ENCODE peak calls at places on chromosomes 11 and 22, in six cellular contexts. One of them, this sample, is unnamed.

GRCh38 chr11:77819921-77820564 is 479 bp downstream of the RSF1 start:
- DNase-seq in lung: peak
- DNase-seq in cardiac fibroblast: peak
- DNase-seq in AG09309: no peak
- DNase-seq in RWPE2: peak
- DNase-seq in BE2C: peak
- DNase-seq in this sample: peak

GRCh38 chr22:46056169-46057041 is 79.4 kb upstream of the WNT7B start:
- DNase-seq in lung: no peak
- DNase-seq in cardiac fibroblast: peak
- DNase-seq in AG09309: no peak
- DNase-seq in RWPE2: peak
- DNase-seq in BE2C: peak
- DNase-seq in this sample: peak

GRCh38 chr11:125468025-125468424 is 28.0 kb downstream of the FEZ1 start:
- DNase-seq in lung: no peak
- DNase-seq in cardiac fibroblast: no peak
- DNase-seq in AG09309: no peak
- DNase-seq in RWPE2: no peak
- DNase-seq in BE2C: no peak
- DNase-seq in this sample: peak

GRCh38 chr11:121932646-121933185 is 183.3 kb downstream of the BLID start:
- DNase-seq in lung: no peak
- DNase-seq in cardiac fibroblast: no peak
- DNase-seq in AG09309: no peak
- DNase-seq in RWPE2: no peak
- DNase-seq in BE2C: no peak
- DNase-seq in this sample: no peak

GRCh38 chr22:27637604-27638003 is 164.0 kb downstream of the MN1 start:
- DNase-seq in lung: no peak
- DNase-seq in cardiac fibroblast: peak
- DNase-seq in AG09309: no peak
- DNase-seq in RWPE2: no peak
- DNase-seq in BE2C: no peak
- DNase-seq in this sample: peak

GRCh38 chr22:29339381-29340235 is 24.1 kb upstream of the RASL10A start:
- DNase-seq in lung: no peak
- DNase-seq in cardiac fibroblast: no peak
- DNase-seq in AG09309: no peak
- DNase-seq in RWPE2: no peak
- DNase-seq in BE2C: no peak
- DNase-seq in this sample: no peak

GRCh38 chr11:75762885-75763284 is 5.7 kb upstream of the DGAT2 start:
- DNase-seq in lung: no peak
- DNase-seq in cardiac fibroblast: peak
- DNase-seq in AG09309: peak
- DNase-seq in RWPE2: no peak
- DNase-seq in BE2C: no peak
- DNase-seq in this sample: peak

GRCh38 chr11:60924110-60924905 is at the start of gene TMEM132A:
- DNase-seq in lung: peak
- DNase-seq in cardiac fibroblast: peak
- DNase-seq in AG09309: no peak
- DNase-seq in RWPE2: no peak
- DNase-seq in BE2C: peak
- DNase-seq in this sample: peak

GRCh38 chr11:121706884-121707283 is 254.1 kb upstream of the SORL1-AS1 start:
- DNase-seq in lung: no peak
- DNase-seq in cardiac fibroblast: no peak
- DNase-seq in AG09309: no peak
- DNase-seq in RWPE2: no peak
- DNase-seq in BE2C: no peak
- DNase-seq in this sample: no peak

GRCh38 chr11:118007040-118007439 is 20.8 kb downstream of the IL10RA start:
- DNase-seq in lung: no peak
- DNase-seq in cardiac fibroblast: no peak
- DNase-seq in AG09309: no peak
- DNase-seq in RWPE2: no peak
- DNase-seq in BE2C: no peak
- DNase-seq in this sample: no peak
- TF ChIP-seq CTCF in lung: no peak
- TF ChIP-seq CTCF in cardiac fibroblast: no peak
- TF ChIP-seq CTCF in AG09309: no peak
- TF ChIP-seq CTCF in RWPE2: no peak
- TF ChIP-seq CTCF in BE2C: no peak
- TF ChIP-seq CTCF in this sample: no peak

GRCh38 chr22:38312261-38312800 is 4.9 kb downstream of the CSNK1E start:
- DNase-seq in lung: no peak
- DNase-seq in cardiac fibroblast: no peak
- DNase-seq in AG09309: no peak
- DNase-seq in RWPE2: no peak
- DNase-seq in BE2C: no peak
- DNase-seq in this sample: no peak

GRCh38 chr22:38313384-38313955 is 3.8 kb downstream of the CSNK1E start:
- DNase-seq in lung: no peak
- DNase-seq in cardiac fibroblast: peak
- DNase-seq in AG09309: peak
- DNase-seq in RWPE2: peak
- DNase-seq in BE2C: no peak
- DNase-seq in this sample: peak

GRCh38 chr22:38310518-38311330 is 6.5 kb downstream of the CSNK1E start:
- DNase-seq in lung: no peak
- DNase-seq in cardiac fibroblast: peak
- DNase-seq in AG09309: no peak
- DNase-seq in RWPE2: no peak
- DNase-seq in BE2C: peak
- DNase-seq in this sample: peak

GRCh38 chr22:38309614-38310517 is 7.4 kb downstream of the CSNK1E start:
- DNase-seq in lung: no peak
- DNase-seq in cardiac fibroblast: peak
- DNase-seq in AG09309: no peak
- DNase-seq in RWPE2: no peak
- DNase-seq in BE2C: no peak
- DNase-seq in this sample: peak

GRCh38 chr22:38311331-38311635 is 6.0 kb downstream of the CSNK1E start:
- DNase-seq in lung: no peak
- DNase-seq in cardiac fibroblast: peak
- DNase-seq in AG09309: no peak
- DNase-seq in RWPE2: no peak
- DNase-seq in BE2C: no peak
- DNase-seq in this sample: peak
- H3K4me3 ChIP-seq in lung: no peak
- H3K4me3 ChIP-seq in cardiac fibroblast: no peak
- H3K4me3 ChIP-seq in AG09309: no peak
- H3K4me3 ChIP-seq in RWPE2: no peak
- H3K4me3 ChIP-seq in BE2C: no peak
- H3K4me3 ChIP-seq in this sample: no peak

GRCh38 chr11:46105902-46106301 is 15.4 kb downstream of the PHF21A start:
- DNase-seq in lung: no peak
- DNase-seq in cardiac fibroblast: no peak
- DNase-seq in AG09309: no peak
- DNase-seq in RWPE2: no peak
- DNase-seq in BE2C: no peak
- DNase-seq in this sample: no peak
- TF ChIP-seq CTCF in lung: no peak
- TF ChIP-seq CTCF in cardiac fibroblast: no peak
- TF ChIP-seq CTCF in AG09309: no peak
- TF ChIP-seq CTCF in RWPE2: no peak
- TF ChIP-seq CTCF in BE2C: no peak
- TF ChIP-seq CTCF in this sample: no peak

DNA sequence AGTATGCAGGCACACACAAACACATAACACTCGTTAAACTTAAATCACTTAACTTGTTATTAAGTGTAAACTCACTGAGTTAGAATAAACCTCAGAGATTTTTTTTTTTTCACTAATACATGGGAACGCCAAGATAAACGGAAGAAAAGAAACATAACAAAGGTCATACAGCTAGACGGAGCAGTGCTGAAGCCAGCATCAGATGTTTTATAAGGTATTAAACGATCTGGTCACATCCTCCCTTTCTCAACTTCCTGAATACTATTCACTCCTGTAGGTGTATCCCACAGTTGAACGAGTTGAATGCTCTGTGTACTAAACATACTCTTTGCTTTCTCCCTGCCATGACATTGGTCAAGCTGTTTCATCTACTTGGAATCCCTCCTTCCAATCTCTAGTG is 212.0 kb downstream of the SWAP70 start:
- DNase-seq in lung: no peak
- DNase-seq in cardiac fibroblast: peak
- DNase-seq in AG09309: no peak
- DNase-seq in RWPE2: no peak
- DNase-seq in BE2C: no peak
- DNase-seq in this sample: no peak
- H3K4me3 ChIP-seq in lung: no peak
- H3K4me3 ChIP-seq in cardiac fibroblast: no peak
- H3K4me3 ChIP-seq in AG09309: no peak
- H3K4me3 ChIP-seq in RWPE2: no peak
- H3K4me3 ChIP-seq in BE2C: no peak
- H3K4me3 ChIP-seq in this sample: no peak

GRCh38 chr11:28318861-28319260 is 210.7 kb downstream of the METTL15 start:
- DNase-seq in lung: no peak
- DNase-seq in cardiac fibroblast: peak
- DNase-seq in AG09309: no peak
- DNase-seq in RWPE2: no peak
- DNase-seq in BE2C: no peak
- DNase-seq in this sample: peak
- TF ChIP-seq CTCF in lung: no peak
- TF ChIP-seq CTCF in cardiac fibroblast: no peak
- TF ChIP-seq CTCF in AG09309: no peak
- TF ChIP-seq CTCF in RWPE2: no peak
- TF ChIP-seq CTCF in BE2C: no peak
- TF ChIP-seq CTCF in this sample: no peak

GRCh38 chr11:130782361-130783221 is 133.7 kb downstream of the SNX19 start:
- DNase-seq in lung: no peak
- DNase-seq in cardiac fibroblast: peak
- DNase-seq in AG09309: no peak
- DNase-seq in RWPE2: no peak
- DNase-seq in BE2C: no peak
- DNase-seq in this sample: peak
- H3K4me3 ChIP-seq in lung: no peak
- H3K4me3 ChIP-seq in cardiac fibroblast: no peak
- H3K4me3 ChIP-seq in AG09309: no peak
- H3K4me3 ChIP-seq in RWPE2: no peak
- H3K4me3 ChIP-seq in BE2C: no peak
- H3K4me3 ChIP-seq in this sample: peak

GRCh38 chr22:33519140-33519973 is 400.9 kb downstream of the LARGE1 start:
- DNase-seq in lung: peak
- DNase-seq in cardiac fibroblast: peak
- DNase-seq in AG09309: peak
- DNase-seq in RWPE2: no peak
- DNase-seq in BE2C: no peak
- DNase-seq in this sample: peak
- TF ChIP-seq CTCF in lung: peak
- TF ChIP-seq CTCF in cardiac fibroblast: peak
- TF ChIP-seq CTCF in AG09309: peak
- TF ChIP-seq CTCF in RWPE2: peak
- TF ChIP-seq CTCF in BE2C: peak
- TF ChIP-seq CTCF in this sample: peak

GRCh38 chr11:14541180-14541579 is 21.0 kb upstream of the PSMA1 start:
- DNase-seq in lung: no peak
- DNase-seq in cardiac fibroblast: peak
- DNase-seq in AG09309: no peak
- DNase-seq in RWPE2: no peak
- DNase-seq in BE2C: no peak
- DNase-seq in this sample: peak

GRCh38 chr11:14538271-14538925 is 18.2 kb upstream of the PSMA1 start:
- DNase-seq in lung: no peak
- DNase-seq in cardiac fibroblast: no peak
- DNase-seq in AG09309: no peak
- DNase-seq in RWPE2: no peak
- DNase-seq in BE2C: no peak
- DNase-seq in this sample: no peak

GRCh38 chr11:14538926-14539554 is 18.9 kb upstream of the PSMA1 start:
- DNase-seq in lung: no peak
- DNase-seq in cardiac fibroblast: no peak
- DNase-seq in AG09309: no peak
- DNase-seq in RWPE2: no peak
- DNase-seq in BE2C: no peak
- DNase-seq in this sample: no peak

GRCh38 chr11:14542384-14542783 is 22.2 kb upstream of the PSMA1 start:
- DNase-seq in lung: no peak
- DNase-seq in cardiac fibroblast: no peak
- DNase-seq in AG09309: no peak
- DNase-seq in RWPE2: no peak
- DNase-seq in BE2C: no peak
- DNase-seq in this sample: no peak

DNA sequence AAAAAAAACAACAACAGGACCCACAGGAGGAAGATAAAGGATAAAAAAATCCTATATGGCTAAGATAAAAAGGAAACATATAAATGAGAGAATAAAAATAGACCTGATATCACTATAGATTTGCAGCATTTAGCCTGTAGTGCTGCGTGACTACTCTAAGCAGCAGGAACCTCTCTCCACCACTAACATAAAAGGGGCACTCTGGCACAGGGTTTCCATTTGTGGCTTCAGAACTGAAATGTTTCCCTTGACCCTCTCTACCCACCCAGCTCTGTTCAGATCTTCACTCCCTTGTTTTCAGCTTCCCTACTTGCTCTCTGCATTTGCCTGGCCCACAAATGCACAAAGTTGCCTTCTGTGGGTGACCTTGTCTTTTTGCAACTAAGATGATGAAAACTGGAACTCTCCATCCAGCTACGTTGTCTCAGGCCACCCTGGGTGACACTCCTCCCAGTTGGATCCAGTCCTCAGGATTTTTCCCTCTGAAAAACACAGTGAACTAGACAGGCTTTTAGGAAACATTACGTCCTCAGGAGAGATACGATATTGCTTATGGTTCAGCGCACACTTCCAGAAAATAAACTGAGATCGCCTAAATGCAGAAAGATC is 19.8 kb upstream of the PSMA1 start:
- DNase-seq in lung: no peak
- DNase-seq in cardiac fibroblast: no peak
- DNase-seq in AG09309: no peak
- DNase-seq in RWPE2: no peak
- DNase-seq in BE2C: no peak
- DNase-seq in this sample: no peak
- H3K4me3 ChIP-seq in lung: no peak
- H3K4me3 ChIP-seq in cardiac fibroblast: no peak
- H3K4me3 ChIP-seq in AG09309: no peak
- H3K4me3 ChIP-seq in RWPE2: no peak
- H3K4me3 ChIP-seq in BE2C: no peak
- H3K4me3 ChIP-seq in this sample: no peak

DNA sequence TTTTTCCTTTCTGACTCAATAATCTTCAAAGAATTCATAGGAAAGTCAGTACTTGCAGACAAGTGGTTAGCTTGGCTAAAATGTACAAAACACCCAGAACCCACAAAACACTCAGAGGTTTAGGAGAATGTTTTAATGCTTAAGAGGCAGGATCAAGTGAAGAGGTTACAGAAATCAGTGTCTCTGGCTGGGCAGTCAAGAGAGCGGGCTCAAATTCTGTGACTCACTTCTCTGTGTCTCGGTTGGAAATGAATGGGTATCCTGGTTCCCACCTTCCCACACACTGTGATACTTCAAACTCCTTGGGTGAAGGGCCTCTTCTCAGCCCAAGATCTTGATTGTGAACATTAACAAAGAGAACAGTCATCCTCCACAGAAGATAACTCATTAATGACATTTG is 3.8 kb downstream of the MPEG1 start:
- DNase-seq in lung: no peak
- DNase-seq in cardiac fibroblast: no peak
- DNase-seq in AG09309: no peak
- DNase-seq in RWPE2: no peak
- DNase-seq in BE2C: no peak
- DNase-seq in this sample: no peak
- TF ChIP-seq CTCF in lung: no peak
- TF ChIP-seq CTCF in cardiac fibroblast: no peak
- TF ChIP-seq CTCF in AG09309: no peak
- TF ChIP-seq CTCF in RWPE2: no peak
- TF ChIP-seq CTCF in BE2C: no peak
- TF ChIP-seq CTCF in this sample: no peak

This sample was measured in fibroblast of the aortic adventitia.